ENCODE peak calls at places on chromosomes 3 and 15, in nine cellular contexts. U, X, N, I, A, R, Z, E and M are unnamed samples.

GRCh38 chr3:54445630-54446029 is 323.3 kb downstream of the CACNA2D3 start:
- DNase-seq in U (no peak), X (no peak), N (no peak), I (no peak), A (no peak), R (no peak), Z (peak), E (no peak), M (no peak)

GRCh38 chr3:13266005-13266404 is 154.1 kb downstream of the NUP210 start:
- DNase-seq in U (no peak), X (no peak), N (no peak), I (no peak), A (no peak), R (no peak), Z (no peak), E (no peak), M (no peak)

GRCh38 chr15:64845826-64846225 is 4.1 kb downstream of the PLEKHO2 start:
- DNase-seq in U (no peak), X (no peak), N (no peak), I (no peak), A (no peak), R (no peak), Z (no peak), E (no peak), M (no peak)

GRCh38 chr3:14423197-14423743 is 20.9 kb downstream of the SLC6A6 start:
- DNase-seq in U (peak), X (no peak), N (no peak), I (no peak), A (no peak), R (no peak), Z (peak), E (peak), M (no peak)

GRCh38 chr3:101185341-101185740 is 135.0 kb downstream of the IMPG2 start:
- DNase-seq in U (no peak), X (no peak), N (no peak), I (no peak), A (no peak), R (no peak), Z (no peak), E (no peak), M (no peak)

GRCh38 chr3:175121225-175121624 is 262.1 kb downstream of the NAALADL2 start:
- DNase-seq in U (no peak), X (no peak), N (no peak), I (no peak), A (no peak), R (no peak), Z (peak), E (peak), M (no peak)

GRCh38 chr3:12395349-12396012 is 88.8 kb upstream of the TSEN2 start:
- DNase-seq in U (no peak), X (no peak), N (no peak), I (no peak), A (no peak), R (peak), Z (no peak), E (no peak), M (no peak)

GRCh38 chr15:101808201-101808600 is 3.8 kb upstream of the OR4F15 start:
- DNase-seq in U (no peak), X (no peak), N (no peak), I (no peak), A (no peak), R (no peak), Z (no peak), E (no peak), M (no peak)

GRCh38 chr3:194383276-194383940 is 13.9 kb upstream of the LRRC15 start:
- DNase-seq in U (no peak), X (no peak), N (no peak), I (no peak), A (no peak), R (no peak), Z (no peak), E (no peak), M (no peak)

GRCh38 chr3:115077501-115078250 is 69.4 kb downstream of the ZBTB20 start:
- DNase-seq in U (no peak), X (no peak), N (no peak), I (no peak), A (no peak), R (no peak), Z (no peak), E (no peak), M (no peak)

GRCh38 chr15:99442268-99442897 is 123.4 kb upstream of the MEF2A start:
- DNase-seq in U (peak), X (no peak), N (peak), I (no peak), A (no peak), R (no peak), Z (peak), E (no peak), M (no peak)

GRCh38 chr3:195081242-195081963 is 189.6 kb downstream of the XXYLT1 start:
- DNase-seq in U (no peak), X (peak), N (no peak), I (no peak), A (no peak), R (no peak), Z (no peak), E (no peak), M (peak)

GRCh38 chr3:5312278-5312677 is 124.8 kb downstream of the EDEM1 start:
- DNase-seq in U (no peak), X (no peak), N (no peak), I (no peak), A (no peak), R (no peak), Z (no peak), E (no peak), M (no peak)

GRCh38 chr3:49805367-49805782 is 2.3 kb downstream of the INKA1 start:
- DNase-seq in U (no peak), X (peak), N (no peak), I (peak), A (no peak), R (no peak), Z (no peak), E (peak), M (no peak)

GRCh38 chr3:172228041-172228440 is 188.7 kb downstream of the FNDC3B start:
- DNase-seq in U (no peak), X (no peak), N (no peak), I (no peak), A (no peak), R (no peak), Z (no peak), E (no peak), M (no peak)

GRCh38 chr3:198080521-198081384 is 120.7 kb downstream of the LMLN start:
- DNase-seq in U (peak), X (peak), N (peak), I (peak), A (peak), R (peak), Z (peak), E (peak), M (peak)

GRCh38 chr3:17500618-17501017 is 241.8 kb downstream of the TBC1D5 start:
- DNase-seq in U (no peak), X (no peak), N (no peak), I (no peak), A (no peak), R (no peak), Z (peak), E (no peak), M (no peak)

GRCh38 chr3:190217081-190217480 is 96.4 kb upstream of the P3H2 start:
- DNase-seq in U (no peak), X (no peak), N (no peak), I (no peak), A (no peak), R (no peak), Z (peak), E (no peak), M (no peak)

GRCh38 chr3:138850151-138850550 is 15.4 kb upstream of the PIK3CB start:
- DNase-seq in U (no peak), X (no peak), N (no peak), I (no peak), A (no peak), R (no peak), Z (peak), E (no peak), M (no peak)